ENCODE peak calls at places on chromosome 17, in nine cellular contexts. S is C1 segment of cervical spinal cord, X is Caki2, Q is amniotic stem cell, J is NCI-H1417, C is lung microvascular endothelial cell, T is GM03348, R is progenitor cell of endocrine pancreas, K is B cell. W is an unnamed sample.

GRCh38 chr17:75931062-75931461 is 9.8 kb downstream of the FBF1 start:
- DNase-seq in Q (no peak), R (no peak), X (no peak), C (no peak), K (no peak), S (no peak), T (no peak), J (no peak), W (no peak)

GRCh38 chr17:42459256-42459982 is 741 bp downstream of the ATP6V0A1 start:
- DNase-seq in R (no peak), X (peak; percentile 60), Q (no peak), S (peak; percentile 44), C (peak; percentile 26), K (no peak), J (peak; percentile 75), T (peak; percentile 41), W (no peak)

GRCh38 chr17:38942641-38943040 is 17.2 kb downstream of the LASP1NB start:
- DNase-seq in K (no peak), J (peak; percentile 75), S (no peak), X (no peak), T (no peak), Q (no peak), R (no peak), C (no peak), W (no peak)

GRCh38 chr17:10094806-10095205 is 103.6 kb downstream of the GAS7 start:
- DNase-seq in S (no peak), R (no peak), J (no peak), K (no peak), T (no peak), X (no peak), Q (no peak), C (peak; percentile 31), W (no peak)

GRCh38 chr17:34307110-34307509 is 12.1 kb upstream of the CCL8 start:
- DNase-seq in C (no peak), R (no peak), K (no peak), S (no peak), Q (no peak), J (no peak), X (no peak), T (peak; percentile 45), W (no peak)

GRCh38 chr17:83119987-83120864 is 40.8 kb downstream of the METRNL start:
- DNase-seq in S (no peak), C (no peak), Q (no peak), X (no peak), T (no peak), K (peak; percentile 94), J (no peak), R (no peak), W (no peak)

GRCh38 chr17:34398990-34399389 is 36.0 kb upstream of the CCL1 start:
- DNase-seq in X (no peak), Q (no peak), C (no peak), R (no peak), T (no peak), S (no peak), K (no peak), J (no peak), W (no peak)

GRCh38 chr17:82631544-82631943 is 16.7 kb downstream of the WDR45B start:
- DNase-seq in S (no peak), C (no peak), R (no peak), Q (no peak), T (no peak), X (no peak), J (no peak), K (no peak), W (no peak)

GRCh38 chr17:73030501-73030911 is 62.0 kb downstream of the SLC39A11 start:
- DNase-seq in Q (no peak), K (no peak), T (peak; percentile 79), C (no peak), X (no peak), S (no peak), R (no peak), J (no peak), W (no peak)

GRCh38 chr17:17624776-17625175 is 33.3 kb upstream of the PEMT start:
- DNase-seq in C (no peak), K (no peak), J (no peak), S (no peak), R (no peak), T (no peak), Q (no peak), X (no peak), W (no peak)

GRCh38 chr17:78672880-78673371 is 95.7 kb upstream of the DNAH17 start:
- DNase-seq in C (no peak), J (no peak), X (peak; percentile 26), R (no peak), Q (no peak), K (no peak), T (no peak), S (no peak), W (no peak)

W was measured in T-cell.